ENCODE peak calls at places on chromosomes 16 and 17, in nine cellular contexts. O is caudate nucleus, Y is psoas muscle, A is thoracic aorta, U is heart left ventricle, B is lower lobe of right lung, Q is HL-60, H is ovary, P is body of pancreas. F is an unnamed sample.

GRCh38 chr17:39753514-39754160 is 15.9 kb downstream of the GRB7 start:
- DNase-seq in P (peak), O (no peak), Y (no peak), A (no peak), H (no peak), B (no peak), U (peak), Q (peak), F (no peak)

GRCh38 chr16:26129997-26130396 is 438.2 kb downstream of the HS3ST4 start:
- DNase-seq in O (no peak), B (no peak), P (no peak), U (no peak), Q (no peak), H (no peak), A (no peak), Y (no peak), F (no peak)

GRCh38 chr16:89364603-89365002 is 125.8 kb downstream of the ANKRD11 start:
- DNase-seq in P (peak), U (no peak), B (no peak), Q (no peak), H (no peak), Y (no peak), A (no peak), O (no peak), F (no peak)

GRCh38 chr17:73683788-73684582 is 39.7 kb upstream of the SDK2 start:
- DNase-seq in P (no peak), Y (no peak), H (no peak), B (no peak), Q (no peak), O (no peak), U (no peak), A (no peak), F (no peak)

GRCh38 chr17:61579961-61580360 is 11.1 kb downstream of the NACA2 start:
- DNase-seq in A (no peak), P (no peak), B (no peak), Q (no peak), U (no peak), O (no peak), Y (no peak), H (no peak), F (no peak)

GRCh38 chr16:28058839-28059589 is 4.5 kb downstream of the GSG1L start:
- DNase-seq in U (no peak), B (no peak), P (no peak), Q (no peak), A (no peak), O (no peak), Y (no peak), H (no peak), F (no peak)

GRCh38 chr16:76946879-76947278 is 244.1 kb upstream of the MON1B start:
- DNase-seq in Q (peak), Y (no peak), U (no peak), A (no peak), O (no peak), P (no peak), B (no peak), H (no peak), F (peak)

GRCh38 chr17:21039839-21040575 is 2.8 kb downstream of the USP22 start:
- DNase-seq in Y (peak), Q (no peak), P (peak), H (peak), O (no peak), A (no peak), B (no peak), U (no peak), F (no peak)

GRCh38 chr16:27718136-27718766 is 168.3 kb downstream of the KATNIP start:
- DNase-seq in B (no peak), U (no peak), Q (no peak), O (peak), P (no peak), A (no peak), H (no peak), Y (no peak), F (no peak)

GRCh38 chr17:7313890-7314718 is 1.1 kb downstream of the GPS2 start:
- DNase-seq in Y (no peak), A (no peak), O (no peak), Q (no peak), H (no peak), P (no peak), B (no peak), U (no peak), F (no peak)

GRCh38 chr16:56643080-56643778 is 4.8 kb downstream of the MT1A start:
- DNase-seq in U (peak), A (peak), O (no peak), H (peak), Q (peak), B (peak), Y (peak), P (peak), F (no peak)

GRCh38 chr16:29304251-29304900 is 102.1 kb downstream of the NPIPB11 start:
- DNase-seq in Y (no peak), P (no peak), B (no peak), H (no peak), A (no peak), O (peak), U (no peak), Q (no peak), F (no peak)

GRCh38 chr16:76222853-76223252 is 54.3 kb upstream of the CNTNAP4 start:
- DNase-seq in B (no peak), U (no peak), Q (no peak), P (no peak), H (no peak), Y (no peak), A (no peak), O (no peak), F (no peak)

GRCh38 chr17:31598921-31599571 is 207.6 kb downstream of the RAB11FIP4 start:
- DNase-seq in U (no peak), Y (no peak), O (no peak), A (no peak), Q (no peak), H (no peak), P (no peak), B (no peak), F (no peak)

GRCh38 chr17:19262650-19263620 is 25.8 kb downstream of the EPN2 start:
- DNase-seq in A (no peak), B (peak), Q (no peak), U (no peak), O (no peak), H (no peak), P (no peak), Y (no peak), F (peak)

GRCh38 chr17:29757788-29758187 is 135.1 kb upstream of the CORO6 start:
- DNase-seq in H (no peak), A (no peak), Y (no peak), O (no peak), Q (no peak), P (no peak), U (no peak), B (no peak), F (no peak)

DNA sequence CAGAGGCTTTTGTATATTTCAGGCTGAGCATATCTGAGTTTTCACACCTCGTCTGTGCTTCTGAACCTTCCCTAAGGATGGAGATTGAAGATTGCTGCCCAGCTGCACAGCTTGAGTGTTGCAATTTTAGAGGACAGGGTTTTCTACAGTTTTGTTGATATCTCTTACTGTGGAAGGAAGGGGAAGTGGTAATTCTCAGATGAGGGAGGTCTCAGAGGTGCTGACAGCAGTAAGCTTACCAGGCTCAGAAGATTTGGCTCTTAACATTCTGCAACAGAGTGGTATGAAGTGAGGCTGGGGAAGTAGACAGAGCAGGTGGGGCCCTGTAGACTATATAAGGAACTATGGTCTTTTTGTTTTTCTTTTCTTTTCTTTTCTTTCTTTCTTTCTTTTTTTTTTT is 45.8 kb upstream of the ARHGAP17 start:
- DNase-seq in H (no peak), Y (no peak), U (no peak), B (no peak), Q (peak), P (no peak), A (no peak), O (no peak), F (no peak)
- H3K27ac ChIP-seq in H (no peak), Y (no peak), U (no peak), B (no peak), Q (no peak), P (no peak), A (no peak), O (no peak), F (no peak)

GRCh38 chr17:1908699-1909309 is 79.0 kb downstream of the RPA1 start:
- DNase-seq in O (no peak), B (no peak), H (peak), Q (no peak), A (peak), U (peak), P (peak), Y (peak), F (no peak)
- H3K27ac ChIP-seq in O (no peak), B (no peak), H (no peak), Q (no peak), A (no peak), U (no peak), P (no peak), Y (peak), F (no peak)

GRCh38 chr17:5418858-5419355 is 555 bp downstream of the NUP88 start:
- DNase-seq in O (no peak), P (peak), U (no peak), Y (no peak), A (no peak), Q (peak), B (peak), H (no peak), F (peak)

GRCh38 chr17:5410594-5411272 is 8.7 kb downstream of the NUP88 start:
- DNase-seq in O (no peak), A (no peak), U (no peak), H (no peak), B (no peak), Q (no peak), Y (no peak), P (no peak), F (no peak)

GRCh38 chr17:5416886-5417285 is 2.6 kb downstream of the NUP88 start:
- DNase-seq in P (no peak), Y (no peak), A (no peak), H (no peak), B (no peak), U (no peak), Q (no peak), O (no peak), F (no peak)

GRCh38 chr17:5419356-5419958 is at the start of gene NUP88:
- DNase-seq in Q (peak), H (peak), A (peak), P (peak), U (peak), B (peak), Y (peak), O (peak), F (peak)

DNA sequence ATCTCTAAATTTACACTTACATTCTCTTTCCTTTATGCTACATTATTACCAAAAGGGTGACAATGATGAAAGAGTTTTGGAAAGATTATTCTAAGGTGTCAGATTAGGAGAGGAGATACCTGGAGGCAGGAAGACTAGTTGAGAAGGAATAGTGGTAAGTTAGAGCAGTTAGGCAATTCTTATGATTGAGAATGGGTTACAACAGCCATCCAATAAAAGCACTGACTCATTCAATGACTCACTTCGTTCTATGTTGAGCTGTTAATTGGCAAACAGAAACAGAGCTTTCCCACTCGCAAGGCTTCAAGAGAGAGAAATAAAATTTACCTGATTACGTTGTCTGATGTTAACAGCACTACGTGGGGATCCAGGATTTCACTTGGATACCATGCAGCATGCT is 5.8 kb downstream of the NUP88 start:
- DNase-seq in A (no peak), U (no peak), B (no peak), P (no peak), Q (peak), O (no peak), H (no peak), Y (no peak), F (peak)
- H3K27ac ChIP-seq in A (peak), U (no peak), B (no peak), P (no peak), Q (no peak), O (no peak), H (no peak), Y (peak), F (peak)

DNA sequence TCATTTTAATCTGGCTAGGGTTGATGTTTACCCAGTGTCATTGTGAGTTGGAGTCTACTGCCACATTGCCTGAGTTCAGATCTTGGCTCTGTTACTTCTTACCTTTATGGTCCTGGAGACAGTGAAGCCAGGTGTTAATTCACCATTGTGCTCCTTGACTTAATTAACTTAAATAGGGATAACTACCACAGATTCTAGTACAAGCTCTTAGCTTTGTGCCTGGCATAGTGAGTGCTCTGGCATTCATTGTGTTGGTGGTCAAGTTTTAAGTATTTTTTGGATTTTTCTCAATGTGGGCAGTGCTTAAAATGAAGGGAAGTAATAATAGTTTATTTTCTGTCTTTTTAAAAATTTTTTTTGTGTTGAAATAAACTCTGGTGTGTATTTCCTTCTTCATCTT is 4.6 kb downstream of the HAPSTR1 start:
- DNase-seq in O (no peak), H (no peak), A (no peak), U (no peak), P (no peak), B (no peak), Y (no peak), Q (no peak), F (no peak)
- H3K27ac ChIP-seq in O (no peak), H (no peak), A (no peak), U (no peak), P (peak), B (no peak), Y (no peak), Q (no peak), F (peak)

F was measured in epithelial cell of prostate.